ENCODE peak calls at places on chromosomes 3 and 15, in ten cellular contexts. G is astrocyte of the cerebellum; R is bronchial epithelial cell; P is ovary; Z is fibroblast of the aortic adventitia; Y is ascending aorta; S is uterus; L is CD8-positive, alpha-beta T cell; C is stomach; T is prostate gland. H is an unnamed sample.

GRCh38 chr3:42094128-42094527 is 3.0 kb downstream of the TRAK1 start:
- DNase-seq in G (no peak), R (no peak), P (no peak), Z (no peak), Y (no peak), S (no peak), L (no peak), C (no peak), T (no peak), H (no peak)

GRCh38 chr3:15279200-15279599 is 53.2 kb downstream of the SH3BP5 start:
- DNase-seq in G (no peak), R (no peak), P (no peak), Z (no peak), Y (no peak), S (no peak), L (no peak), C (no peak), T (no peak), H (no peak)

GRCh38 chr3:122754867-122755835 is 38.5 kb downstream of the HSPBAP1 start:
- DNase-seq in G (peak), R (peak), P (no peak), Z (peak), Y (no peak), S (no peak), L (no peak), C (no peak), T (no peak), H (peak)

GRCh38 chr15:41607033-41607432 is 48.0 kb downstream of the TYRO3 start:
- DNase-seq in G (peak), R (peak), P (no peak), Z (peak), Y (no peak), S (no peak), L (no peak), C (no peak), T (no peak), H (no peak)

GRCh38 chr3:72728958-72729467 is 119.2 kb downstream of the SHQ1 start:
- DNase-seq in G (no peak), R (peak), P (no peak), Z (no peak), Y (no peak), S (no peak), L (no peak), C (no peak), T (no peak), H (no peak)

GRCh38 chr15:41017051-41017735 is 63.9 kb downstream of the CHAC1 start:
- DNase-seq in G (no peak), R (no peak), P (no peak), Z (no peak), Y (no peak), S (no peak), L (no peak), C (no peak), T (no peak), H (no peak)

GRCh38 chr15:83435782-83436181 is 11.4 kb upstream of the SH3GL3 start:
- DNase-seq in G (no peak), R (no peak), P (no peak), Z (no peak), Y (no peak), S (no peak), L (no peak), C (no peak), T (no peak), H (no peak)

GRCh38 chr3:65526656-65527055 is 512.1 kb downstream of the MAGI1 start:
- DNase-seq in G (no peak), R (no peak), P (no peak), Z (no peak), Y (no peak), S (no peak), L (no peak), C (no peak), T (no peak), H (no peak)

GRCh38 chr3:169699536-169700050 is 36.1 kb upstream of the MECOM start:
- DNase-seq in G (peak), R (no peak), P (peak), Z (peak), Y (peak), S (peak), L (no peak), C (no peak), T (peak), H (no peak)

GRCh38 chr3:74079961-74080562 is 455.3 kb upstream of the PDZRN3 start:
- DNase-seq in G (no peak), R (no peak), P (no peak), Z (no peak), Y (no peak), S (no peak), L (no peak), C (no peak), T (no peak), H (peak)

GRCh38 chr3:14143826-14144225 is 19.0 kb downstream of the TMEM43 start:
- DNase-seq in G (peak), R (peak), P (peak), Z (peak), Y (peak), S (peak), L (no peak), C (no peak), T (peak), H (no peak)

GRCh38 chr3:11910971-11911531 is 64.4 kb upstream of the TAMM41 start:
- DNase-seq in G (no peak), R (no peak), P (no peak), Z (no peak), Y (no peak), S (no peak), L (no peak), C (peak), T (no peak), H (no peak)

GRCh38 chr3:57163751-57164150 is 1.4 kb downstream of the IL17RD start:
- DNase-seq in G (no peak), R (no peak), P (no peak), Z (peak), Y (no peak), S (peak), L (no peak), C (no peak), T (no peak), H (no peak)

GRCh38 chr3:189512824-189513223 is 118.4 kb upstream of the TP63 start:
- DNase-seq in G (no peak), R (peak), P (no peak), Z (no peak), Y (no peak), S (no peak), L (no peak), C (no peak), T (no peak), H (no peak)

GRCh38 chr3:62587579-62588031 is 214.3 kb upstream of the FEZF2 start:
- DNase-seq in G (peak), R (peak), P (no peak), Z (peak), Y (no peak), S (no peak), L (no peak), C (no peak), T (no peak), H (no peak)

GRCh38 chr3:159814161-159814560 is 174.5 kb upstream of the IL12A start:
- DNase-seq in G (no peak), R (peak), P (no peak), Z (no peak), Y (no peak), S (no peak), L (no peak), C (no peak), T (peak), H (no peak)

GRCh38 chr3:194395767-194396527 is 3.1 kb downstream of the GP5 start:
- DNase-seq in G (no peak), R (no peak), P (peak), Z (no peak), Y (no peak), S (peak), L (peak), C (no peak), T (no peak), H (no peak)

GRCh38 chr3:14224895-14225294 is 46.3 kb downstream of the LSM3 start:
- DNase-seq in G (no peak), R (peak), P (no peak), Z (peak), Y (peak), S (no peak), L (no peak), C (no peak), T (no peak), H (no peak)

GRCh38 chr3:133870822-133871221 is 24.9 kb downstream of the RAB6B start:
- DNase-seq in G (no peak), R (no peak), P (no peak), Z (no peak), Y (no peak), S (no peak), L (no peak), C (no peak), T (no peak), H (no peak)

GRCh38 chr15:91142097-91142744 is 42.2 kb downstream of the SV2B start:
- DNase-seq in G (no peak), R (peak), P (no peak), Z (peak), Y (no peak), S (no peak), L (no peak), C (no peak), T (no peak), H (no peak)

GRCh38 chr3:159417761-159418160 is 570.9 kb upstream of the IL12A start:
- DNase-seq in G (no peak), R (peak), P (no peak), Z (no peak), Y (no peak), S (no peak), L (no peak), C (no peak), T (no peak), H (no peak)

GRCh38 chr3:177013681-177014280 is 183.5 kb downstream of the TBL1XR1 start:
- DNase-seq in G (no peak), R (no peak), P (no peak), Z (no peak), Y (no peak), S (no peak), L (no peak), C (no peak), T (no peak), H (no peak)

GRCh38 chr15:78139564-78139963 is 8.3 kb upstream of the CIB2 start:
- DNase-seq in G (no peak), R (no peak), P (no peak), Z (no peak), Y (peak), S (no peak), L (no peak), C (no peak), T (no peak), H (no peak)

GRCh38 chr3:47781326-47781684 is 388 bp downstream of the SMARCC1 start:
- DNase-seq in G (no peak), R (no peak), P (peak), Z (no peak), Y (peak), S (no peak), L (peak), C (peak), T (peak), H (peak)

GRCh38 chr3:1251282-1252060 is 158.6 kb downstream of the CNTN6 start:
- DNase-seq in G (no peak), R (peak), P (no peak), Z (peak), Y (no peak), S (no peak), L (no peak), C (no peak), T (no peak), H (no peak)

GRCh38 chr15:79988448-79989117 is 17.6 kb upstream of the BCL2A1 start:
- DNase-seq in G (no peak), R (no peak), P (no peak), Z (no peak), Y (no peak), S (no peak), L (no peak), C (no peak), T (no peak), H (no peak)

GRCh38 chr3:129379582-129380358 is 48.7 kb downstream of the EFCAB12 start:
- DNase-seq in G (no peak), R (no peak), P (no peak), Z (no peak), Y (no peak), S (no peak), L (no peak), C (no peak), T (no peak), H (no peak)

GRCh38 chr3:185555101-185555501 is 2.7 kb upstream of the LIPH start:
- DNase-seq in G (no peak), R (no peak), P (no peak), Z (no peak), Y (no peak), S (no peak), L (no peak), C (no peak), T (no peak), H (no peak)

GRCh38 chr3:150110097-150110496 is 139.4 kb upstream of the PFN2 start:
- DNase-seq in G (no peak), R (peak), P (no peak), Z (no peak), Y (no peak), S (no peak), L (no peak), C (no peak), T (no peak), H (no peak)
- H3K4me3 ChIP-seq in G (no peak), R (no peak), P (no peak), Z (no peak), Y (no peak), S (no peak), L (no peak), C (no peak), T (no peak), H (no peak)

DNA sequence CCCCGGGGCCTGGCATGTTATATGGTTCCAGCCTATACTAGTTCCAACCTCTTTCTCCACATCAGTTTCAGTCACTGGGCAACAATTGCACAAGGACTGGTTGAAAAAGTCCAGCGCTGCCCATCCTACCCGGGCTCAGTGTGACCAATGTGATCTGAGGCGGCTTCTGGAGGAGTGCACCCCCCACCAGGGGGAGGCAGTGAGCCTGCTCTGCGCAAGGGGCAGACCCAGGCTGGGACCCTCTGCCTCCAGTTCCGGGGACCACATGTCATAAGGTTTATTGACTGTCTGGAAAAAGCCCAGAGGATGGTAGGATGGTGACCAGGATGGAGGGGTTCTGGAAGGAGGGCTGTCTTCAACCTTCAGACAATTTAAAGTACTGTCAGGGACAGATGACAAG is 25.6 kb upstream of the NR2E3 start:
- DNase-seq in G (no peak), R (no peak), P (no peak), Z (no peak), Y (peak), S (no peak), L (peak), C (no peak), T (no peak), H (no peak)
- TF ChIP-seq CTCF in G (peak), R (peak), P (no peak), Z (peak), Y (peak), S (no peak), L (peak), C (no peak), T (no peak), H (peak)

DNA sequence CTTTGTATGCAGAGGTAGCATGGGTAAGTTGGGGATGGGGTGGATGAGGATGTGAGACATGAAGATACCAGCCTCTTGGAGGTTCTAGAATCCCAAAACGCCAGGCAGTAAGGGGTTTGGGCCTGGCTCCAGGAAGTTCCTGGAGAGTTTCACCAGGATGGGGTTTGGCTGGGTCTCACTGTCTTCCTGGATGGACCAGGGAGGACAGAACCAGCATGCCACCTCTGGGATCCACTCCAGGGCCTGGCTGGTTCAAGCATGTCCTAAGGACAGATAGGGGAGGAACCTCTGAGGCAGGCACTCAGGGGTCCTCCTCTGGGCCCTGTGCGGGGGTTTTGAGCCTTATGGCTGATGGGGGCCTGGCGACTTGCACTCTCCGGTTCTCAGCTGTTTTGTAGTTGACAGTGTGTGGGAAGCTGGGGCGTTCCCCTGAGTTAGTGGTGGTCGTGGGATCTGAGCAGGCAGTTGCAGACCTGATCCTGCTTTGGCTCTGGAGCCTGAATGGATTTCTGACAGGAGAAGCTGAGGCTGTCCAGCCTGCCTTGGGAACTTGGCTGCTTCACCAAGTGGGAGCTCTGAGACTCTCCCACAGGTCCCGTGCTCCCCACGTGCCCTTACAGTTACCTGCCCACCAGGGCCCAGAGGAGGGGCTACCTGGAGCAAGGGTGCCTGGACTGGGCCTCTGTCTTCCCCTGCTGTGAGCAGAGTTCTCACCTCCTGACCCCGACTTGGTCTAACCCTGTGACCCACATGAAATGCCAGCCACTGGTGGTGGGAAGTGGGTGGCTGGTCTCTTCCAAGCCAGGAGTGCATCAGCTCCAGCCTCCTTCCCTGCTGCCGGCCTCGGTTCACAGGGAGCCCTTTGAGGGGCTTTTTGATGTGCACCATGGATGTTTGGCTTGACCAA is 128.4 kb downstream of the EEFSEC start:
- DNase-seq in G (no peak), R (no peak), P (no peak), Z (peak), Y (peak), S (peak), L (no peak), C (no peak), T (no peak), H (no peak)
- H3K4me3 ChIP-seq in G (no peak), R (no peak), P (no peak), Z (no peak), Y (peak), S (no peak), L (no peak), C (no peak), T (no peak), H (no peak)

GRCh38 chr3:37910666-37911400 is 49.2 kb downstream of the CTDSPL start:
- DNase-seq in G (no peak), R (no peak), P (no peak), Z (no peak), Y (no peak), S (no peak), L (no peak), C (no peak), T (no peak), H (peak)
- TF ChIP-seq CTCF in G (no peak), R (no peak), P (no peak), Z (no peak), Y (no peak), S (no peak), L (no peak), C (no peak), T (no peak), H (no peak)

GRCh38 chr3:100268156-100268555 is 7.4 kb downstream of the TBC1D23 start:
- DNase-seq in G (no peak), R (no peak), P (no peak), Z (peak), Y (no peak), S (no peak), L (no peak), C (no peak), T (no peak), H (no peak)

GRCh38 chr3:100269410-100270217 is 8.8 kb downstream of the TBC1D23 start:
- DNase-seq in G (peak), R (peak), P (no peak), Z (peak), Y (no peak), S (no peak), L (no peak), C (no peak), T (no peak), H (peak)

GRCh38 chr3:100266531-100266930 is 5.7 kb downstream of the TBC1D23 start:
- DNase-seq in G (no peak), R (no peak), P (no peak), Z (no peak), Y (no peak), S (no peak), L (no peak), C (no peak), T (no peak), H (no peak)

GRCh38 chr3:100270218-100270588 is 9.4 kb downstream of the TBC1D23 start:
- DNase-seq in G (no peak), R (peak), P (no peak), Z (no peak), Y (no peak), S (no peak), L (no peak), C (no peak), T (no peak), H (no peak)

DNA sequence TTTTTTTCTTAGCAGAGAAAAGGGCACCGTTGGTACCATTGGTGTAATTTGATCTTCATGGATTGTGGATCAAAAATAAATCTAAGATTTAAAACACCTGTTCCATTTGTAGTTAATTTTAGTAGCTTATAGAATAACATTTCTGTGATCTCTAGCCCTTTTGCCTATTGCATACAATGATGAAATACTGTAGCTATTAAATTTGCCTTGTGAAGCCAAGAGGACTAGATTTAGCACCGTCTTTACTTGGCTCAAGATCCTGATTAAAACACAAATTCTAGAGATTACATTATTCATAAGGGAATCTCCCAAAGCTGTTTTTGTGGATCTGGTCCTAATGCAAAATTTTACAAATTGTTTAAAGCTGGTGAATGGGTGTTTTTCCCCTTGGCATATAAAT is 8.2 kb downstream of the TBC1D23 start:
- DNase-seq in G (no peak), R (peak), P (no peak), Z (peak), Y (no peak), S (no peak), L (no peak), C (no peak), T (no peak), H (no peak)
- H3K4me3 ChIP-seq in G (no peak), R (no peak), P (no peak), Z (no peak), Y (no peak), S (no peak), L (no peak), C (no peak), T (no peak), H (peak)

GRCh38 chr3:38265604-38266307 is at the start of gene SLC22A13:
- DNase-seq in G (no peak), R (no peak), P (no peak), Z (no peak), Y (no peak), S (no peak), L (no peak), C (no peak), T (no peak), H (no peak)

GRCh38 chr3:38266810-38267209 is 1.2 kb downstream of the SLC22A13 start:
- DNase-seq in G (no peak), R (no peak), P (no peak), Z (no peak), Y (no peak), S (no peak), L (no peak), C (no peak), T (no peak), H (no peak)

GRCh38 chr3:38268522-38268921 is 2.9 kb downstream of the SLC22A13 start:
- DNase-seq in G (no peak), R (no peak), P (no peak), Z (no peak), Y (no peak), S (no peak), L (no peak), C (no peak), T (no peak), H (no peak)

GRCh38 chr3:38270606-38271005 is 5.0 kb downstream of the SLC22A13 start:
- DNase-seq in G (no peak), R (no peak), P (no peak), Z (no peak), Y (no peak), S (no peak), L (no peak), C (no peak), T (no peak), H (no peak)

DNA sequence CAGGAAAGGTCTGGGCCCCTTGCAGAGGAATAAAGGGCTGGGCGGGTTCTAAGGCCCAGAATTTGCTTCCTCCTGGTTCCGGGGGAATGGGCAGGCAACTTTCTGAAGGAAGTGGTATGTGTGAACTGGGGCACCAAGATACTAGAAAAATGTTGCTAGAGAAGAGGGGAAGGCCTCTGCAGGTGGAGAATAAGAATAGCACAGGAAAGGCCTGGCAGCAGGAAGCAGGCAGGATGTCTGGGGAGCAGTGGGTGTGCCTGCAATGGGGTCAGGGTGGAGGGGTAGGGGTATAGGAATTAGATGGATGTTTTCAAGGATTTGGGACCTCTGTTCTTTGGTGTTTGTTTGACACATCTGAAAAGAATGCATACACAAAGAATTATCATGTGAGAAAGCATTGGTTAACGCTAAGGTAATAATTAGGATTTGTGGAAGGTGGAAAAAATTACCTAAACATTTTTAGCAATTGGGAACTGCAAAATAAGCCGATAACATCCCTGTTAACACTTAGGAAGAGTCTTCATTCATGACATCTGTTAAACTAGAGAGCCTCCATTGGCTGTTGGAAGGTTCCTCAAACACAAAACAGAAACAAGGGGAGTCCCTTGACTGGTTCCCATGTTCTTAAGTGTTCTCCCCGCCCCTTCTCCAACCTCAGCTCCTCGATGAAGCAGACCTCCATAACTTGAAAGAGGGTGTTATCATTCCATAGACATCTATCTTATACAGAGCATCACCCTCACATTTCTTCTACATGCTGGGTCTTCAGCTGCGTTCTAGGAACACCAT is 2.3 kb downstream of the SLC22A13 start:
- DNase-seq in G (no peak), R (no peak), P (no peak), Z (no peak), Y (no peak), S (no peak), L (no peak), C (no peak), T (no peak), H (no peak)
- TF ChIP-seq CTCF in G (no peak), R (no peak), P (no peak), Z (no peak), Y (no peak), S (no peak), L (no peak), C (no peak), T (no peak), H (no peak)